ENCODE peak calls at places on chromosomes 16 and 17, in ten cellular contexts. Y is transverse colon, K is stomach, N is A549, L is IMR-90, H is breast epithelium, I is tibial nerve, D is thyroid gland, C is H1, W is esophagus squamous epithelium. G is an unnamed sample. For H3K4me1, the result is how much of the 10 kb centered on the place peaks cover.

GRCh38 chr16:81581107-81581506 is 136.5 kb downstream of the CMIP start:
- DNase-seq in Y (peak), K (peak), N (no peak), L (no peak), H (peak), I (no peak), D (no peak), C (no peak), W (no peak), G (no peak)

GRCh38 chr17:77215281-77215680 is 74.5 kb downstream of the SEC14L1 start:
- DNase-seq in Y (no peak), K (no peak), N (no peak), L (no peak), H (no peak), I (no peak), D (no peak), C (no peak), W (no peak), G (no peak)

GRCh38 chr17:48375356-48375755 is 54.7 kb downstream of the SKAP1 start:
- DNase-seq in Y (no peak), K (no peak), N (no peak), L (peak), H (no peak), I (no peak), D (no peak), C (no peak), W (no peak), G (no peak)

GRCh38 chr17:78239489-78239931 is 8.1 kb downstream of the TMEM235 start:
- DNase-seq in Y (no peak), K (no peak), N (no peak), L (no peak), H (no peak), I (no peak), D (no peak), C (peak), W (no peak), G (no peak)

GRCh38 chr16:80375973-80376372 is 164.8 kb upstream of the DYNLRB2 start:
- DNase-seq in Y (no peak), K (no peak), N (no peak), L (no peak), H (no peak), I (no peak), D (no peak), C (no peak), W (no peak), G (no peak)

GRCh38 chr16:71767060-71767900 is 41.4 kb downstream of the AP1G1 start:
- DNase-seq in Y (no peak), K (no peak), N (no peak), L (no peak), H (no peak), I (no peak), D (no peak), C (no peak), W (no peak), G (no peak)

GRCh38 chr17:47119746-47120520 is 69.2 kb downstream of the CDC27 start:
- DNase-seq in Y (no peak), K (no peak), N (no peak), L (peak), H (no peak), I (no peak), D (no peak), C (no peak), W (no peak), G (no peak)

GRCh38 chr16:88686062-88686438 is 257 bp downstream of the SNAI3 start:
- DNase-seq in Y (peak), K (peak), N (no peak), L (no peak), H (no peak), I (no peak), D (peak), C (no peak), W (no peak), G (no peak)

GRCh38 chr17:35433075-35433894 is 985 bp upstream of the SLFN12 start:
- DNase-seq in Y (peak), K (peak), N (peak), L (peak), H (peak), I (peak), D (peak), C (peak), W (no peak), G (peak)

GRCh38 chr17:17523001-17523713 is 27.0 kb upstream of the RASD1 start:
- DNase-seq in Y (no peak), K (peak), N (no peak), L (no peak), H (no peak), I (no peak), D (peak), C (no peak), W (no peak), G (no peak)

GRCh38 chr16:15811416-15811777 is 45.4 kb downstream of the MYH11 start:
- DNase-seq in Y (no peak), K (no peak), N (no peak), L (no peak), H (no peak), I (no peak), D (no peak), C (no peak), W (no peak), G (no peak)

DNA sequence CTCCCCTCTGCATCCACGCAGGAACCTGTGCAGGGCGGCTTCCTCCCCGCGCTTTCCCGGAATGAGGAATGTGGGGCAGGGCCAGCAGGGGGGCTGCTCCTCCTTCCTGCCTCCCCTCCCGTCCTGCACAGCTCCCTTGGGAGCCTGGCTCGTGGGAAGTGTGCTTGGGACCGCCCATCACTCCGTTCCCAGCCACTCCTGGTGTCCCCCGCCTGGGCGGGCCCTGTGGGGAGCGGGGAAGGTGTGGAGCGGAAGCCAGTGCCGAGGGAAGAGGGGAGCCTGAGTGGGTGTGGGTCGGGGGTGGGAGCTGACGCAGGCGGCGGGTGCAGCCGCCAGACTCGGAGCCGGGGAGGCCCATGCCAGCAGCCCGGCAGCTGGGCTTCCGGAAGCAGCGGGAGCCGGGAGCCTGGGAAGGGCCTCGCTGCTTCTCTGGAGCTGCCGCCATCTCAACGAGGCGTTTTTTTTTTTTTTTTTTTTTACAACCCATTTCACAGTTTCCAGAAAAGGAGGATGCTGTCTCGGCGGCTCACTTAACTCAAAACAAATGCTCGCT is 24.2 kb downstream of the BAHCC1 start:
- DNase-seq in Y (peak), K (peak), N (peak), L (peak), H (peak), I (no peak), D (peak), C (no peak), W (no peak), G (peak)
- TF ChIP-seq POLR2A in Y (peak), K (no peak), N (peak), L (peak), H (no peak), I (peak), D (peak), C (no peak), W (peak), G (peak)

GRCh38 chr17:39641119-39641496 is 4.2 kb downstream of the STARD3 start:
- DNase-seq in Y (no peak), K (no peak), N (no peak), L (no peak), H (no peak), I (no peak), D (no peak), C (no peak), W (no peak), G (no peak)

GRCh38 chr17:39639566-39640458 is 2.9 kb downstream of the STARD3 start:
- DNase-seq in Y (no peak), K (no peak), N (no peak), L (no peak), H (no peak), I (no peak), D (no peak), C (no peak), W (no peak), G (no peak)

GRCh38 chr17:39639043-39639442 is 2.1 kb downstream of the STARD3 start:
- DNase-seq in Y (no peak), K (no peak), N (no peak), L (no peak), H (no peak), I (no peak), D (no peak), C (no peak), W (no peak), G (no peak)

GRCh38 chr17:39641883-39642282 is 4.9 kb downstream of the STARD3 start:
- DNase-seq in Y (no peak), K (no peak), N (no peak), L (no peak), H (no peak), I (no peak), D (no peak), C (no peak), W (no peak), G (no peak)

DNA sequence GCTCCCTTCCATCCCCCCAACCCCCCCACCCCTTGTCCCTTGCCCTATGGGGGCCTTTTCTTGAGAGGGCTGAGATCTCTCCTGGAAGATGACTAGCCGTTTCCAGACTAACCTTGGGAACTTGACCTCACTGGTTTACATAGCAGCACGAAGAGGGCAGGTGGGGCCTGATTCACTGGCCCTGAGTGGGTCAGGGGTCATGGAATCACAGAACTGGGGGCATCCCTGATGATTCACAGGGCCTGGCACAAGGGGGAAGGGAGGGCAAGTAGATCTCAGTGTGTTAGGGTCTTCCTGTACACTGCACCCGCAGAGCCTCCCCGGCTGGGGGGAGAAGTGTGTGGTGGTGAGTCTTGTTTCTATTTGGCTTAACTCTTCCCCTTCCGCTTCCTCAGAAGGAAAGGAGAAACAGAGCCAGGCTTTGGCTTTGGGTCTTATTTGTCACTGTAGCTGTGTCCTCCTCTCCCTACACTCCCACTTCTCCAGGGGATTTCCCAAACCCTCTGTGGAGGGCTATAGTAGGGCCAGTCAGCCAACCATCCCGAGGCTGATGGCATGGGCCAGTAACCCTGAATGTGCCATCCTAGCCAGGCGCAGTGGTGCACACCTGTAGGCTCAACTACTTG is 3.7 kb downstream of the STARD3 start:
- DNase-seq in Y (no peak), K (no peak), N (no peak), L (no peak), H (no peak), I (no peak), D (no peak), C (no peak), W (no peak), G (no peak)
- H3K4me1 ChIP-seq in Y (half or more), K (half or more), N (under half), L (under half), H (under half), I (under half), D (under half), C (under half), W (under half), G (under half)

DNA sequence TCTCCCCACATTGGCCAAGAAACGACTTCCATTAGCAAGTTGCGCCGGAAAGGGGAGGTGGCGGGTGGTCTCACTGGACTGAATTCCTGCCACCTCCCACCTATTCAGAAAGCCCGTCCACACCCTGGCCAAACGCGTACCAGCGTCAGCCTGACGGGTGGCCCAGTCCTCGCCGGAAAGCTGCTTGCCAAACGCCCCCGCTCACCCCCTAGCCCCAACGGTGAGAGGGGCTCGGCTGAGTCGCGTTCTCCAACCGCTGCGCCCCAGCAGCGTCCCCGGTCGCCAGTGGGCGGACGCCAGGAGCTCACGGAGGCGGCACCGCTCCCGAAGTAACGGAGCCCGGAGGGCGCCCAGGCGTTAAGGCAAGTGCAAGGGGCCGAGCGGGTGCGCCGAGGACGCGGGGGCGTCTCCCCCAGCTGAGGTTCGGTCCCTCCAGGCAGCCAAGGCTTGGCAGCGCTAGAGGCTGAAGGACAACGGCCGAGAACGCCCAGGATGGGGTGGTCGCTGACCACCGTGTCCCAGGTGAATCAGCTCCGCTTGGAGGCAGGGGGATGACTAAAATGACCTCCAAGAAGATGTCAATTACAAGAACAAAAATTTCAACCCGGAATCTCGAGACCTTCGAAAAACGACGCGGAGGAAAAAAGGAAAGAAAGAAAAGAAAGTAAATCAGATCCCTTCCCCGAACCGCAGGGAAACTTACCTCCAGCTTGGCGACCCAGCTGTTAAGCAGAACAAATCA is 470.9 kb downstream of the SOX9 start:
- DNase-seq in Y (no peak), K (no peak), N (no peak), L (no peak), H (no peak), I (no peak), D (peak), C (peak), W (no peak), G (no peak)
- TF ChIP-seq POLR2A in Y (no peak), K (no peak), N (peak), L (no peak), H (no peak), I (no peak), D (no peak), C (no peak), W (no peak), G (no peak)

GRCh38 chr17:46099865-46100264 is 93.4 kb downstream of the KANSL1 start:
- DNase-seq in Y (no peak), K (no peak), N (no peak), L (no peak), H (no peak), I (no peak), D (no peak), C (no peak), W (no peak), G (no peak)
- H3K4me1 ChIP-seq in Y (half or more), K (under half), N (half or more), L (under half), H (under half), I (under half), D (under half), C (under half), W (under half), G (under half)

GRCh38 chr16:47143677-47144558 is at the start of gene NETO2:
- DNase-seq in Y (peak), K (peak), N (peak), L (peak), H (no peak), I (no peak), D (peak), C (peak), W (no peak), G (peak)
- TF ChIP-seq POLR2A in Y (no peak), K (no peak), N (peak), L (peak), H (no peak), I (peak), D (peak), C (peak), W (no peak), G (no peak)

G was measured in ovary.